ENCODE peak calls at places on chromosomes 12 and 14, in five cellular contexts. One of them, this sample, is unnamed.

GRCh38 chr12:24798335-24798734 is 150.6 kb downstream of the BCAT1 start:
- DNase-seq in CD8-positive, alpha-beta memory T cell: no peak
- DNase-seq in mammary epithelial cell: no peak
- DNase-seq in psoas muscle: no peak
- DNase-seq in IMR-90: no peak
- DNase-seq in this sample: no peak

GRCh38 chr12:72380441-72380840 is 108.3 kb downstream of the TRHDE start:
- DNase-seq in IMR-90: no peak
- DNase-seq in CD8-positive, alpha-beta memory T cell: no peak
- DNase-seq in mammary epithelial cell: no peak
- DNase-seq in psoas muscle: no peak
- DNase-seq in this sample: no peak

GRCh38 chr12:11787437-11787836 is 138.0 kb downstream of the ETV6 start:
- DNase-seq in IMR-90: no peak
- DNase-seq in CD8-positive, alpha-beta memory T cell: no peak
- DNase-seq in mammary epithelial cell: no peak
- DNase-seq in psoas muscle: no peak
- DNase-seq in this sample: no peak

GRCh38 chr14:55294603-55295002 is 23.4 kb downstream of the FBXO34 start:
- DNase-seq in CD8-positive, alpha-beta memory T cell: no peak
- DNase-seq in psoas muscle: no peak
- DNase-seq in mammary epithelial cell: no peak
- DNase-seq in IMR-90: no peak
- DNase-seq in this sample: no peak

GRCh38 chr12:43676183-43676813 is 82.3 kb downstream of the PUS7L start:
- DNase-seq in IMR-90: peak; percentile 1
- DNase-seq in CD8-positive, alpha-beta memory T cell: no peak
- DNase-seq in psoas muscle: no peak
- DNase-seq in mammary epithelial cell: peak; percentile 12
- DNase-seq in this sample: no peak

GRCh38 chr14:89445252-89445973 is 28.4 kb upstream of the FOXN3 start:
- DNase-seq in IMR-90: peak; percentile 33
- DNase-seq in psoas muscle: no peak
- DNase-seq in CD8-positive, alpha-beta memory T cell: no peak
- DNase-seq in mammary epithelial cell: no peak
- DNase-seq in this sample: no peak

GRCh38 chr14:45715946-45716345 is 462.9 kb upstream of the MIS18BP1 start:
- DNase-seq in IMR-90: no peak
- DNase-seq in mammary epithelial cell: peak; percentile 4
- DNase-seq in CD8-positive, alpha-beta memory T cell: no peak
- DNase-seq in psoas muscle: no peak
- DNase-seq in this sample: no peak

GRCh38 chr14:73245401-73246325 is 8.4 kb downstream of the PAPLN start:
- DNase-seq in CD8-positive, alpha-beta memory T cell: peak; percentile 32
- DNase-seq in mammary epithelial cell: peak; percentile 57
- DNase-seq in psoas muscle: peak; percentile 71
- DNase-seq in IMR-90: no peak
- DNase-seq in this sample: peak; percentile 59

GRCh38 chr12:115035536-115036107 is 351.6 kb upstream of the TBX3 start:
- DNase-seq in CD8-positive, alpha-beta memory T cell: no peak
- DNase-seq in IMR-90: no peak
- DNase-seq in mammary epithelial cell: no peak
- DNase-seq in psoas muscle: no peak
- DNase-seq in this sample: no peak

GRCh38 chr14:90510208-90510607 is 113.4 kb downstream of the CALM1 start:
- DNase-seq in mammary epithelial cell: no peak
- DNase-seq in CD8-positive, alpha-beta memory T cell: no peak
- DNase-seq in psoas muscle: no peak
- DNase-seq in IMR-90: no peak
- DNase-seq in this sample: no peak

GRCh38 chr12:93713060-93713459 is 35.9 kb downstream of the CRADD start:
- DNase-seq in psoas muscle: no peak
- DNase-seq in CD8-positive, alpha-beta memory T cell: no peak
- DNase-seq in IMR-90: no peak
- DNase-seq in mammary epithelial cell: no peak
- DNase-seq in this sample: no peak

GRCh38 chr12:1915082-1915968 is 3.1 kb downstream of the CACNA2D4 start:
- DNase-seq in IMR-90: no peak
- DNase-seq in CD8-positive, alpha-beta memory T cell: peak; percentile 39
- DNase-seq in psoas muscle: no peak
- DNase-seq in mammary epithelial cell: no peak
- DNase-seq in this sample: peak; percentile 23

GRCh38 chr12:85617307-85618091 is 218.7 kb downstream of the RASSF9 start:
- DNase-seq in mammary epithelial cell: no peak
- DNase-seq in CD8-positive, alpha-beta memory T cell: no peak
- DNase-seq in IMR-90: no peak
- DNase-seq in psoas muscle: no peak
- DNase-seq in this sample: no peak

GRCh38 chr14:23094666-23095195 is at the start of gene ACIN1:
- DNase-seq in IMR-90: peak; percentile 86
- DNase-seq in psoas muscle: no peak
- DNase-seq in mammary epithelial cell: peak; percentile 81
- DNase-seq in CD8-positive, alpha-beta memory T cell: no peak
- DNase-seq in this sample: peak; percentile 77

GRCh38 chr14:105094193-105094907 is 29.1 kb upstream of the GPR132 start:
- DNase-seq in psoas muscle: no peak
- DNase-seq in IMR-90: no peak
- DNase-seq in CD8-positive, alpha-beta memory T cell: no peak
- DNase-seq in mammary epithelial cell: no peak
- DNase-seq in this sample: no peak

GRCh38 chr14:55126089-55126488 is 3.0 kb upstream of the LGALS3 start:
- DNase-seq in mammary epithelial cell: no peak
- DNase-seq in IMR-90: no peak
- DNase-seq in CD8-positive, alpha-beta memory T cell: no peak
- DNase-seq in psoas muscle: no peak
- DNase-seq in this sample: no peak

DNA sequence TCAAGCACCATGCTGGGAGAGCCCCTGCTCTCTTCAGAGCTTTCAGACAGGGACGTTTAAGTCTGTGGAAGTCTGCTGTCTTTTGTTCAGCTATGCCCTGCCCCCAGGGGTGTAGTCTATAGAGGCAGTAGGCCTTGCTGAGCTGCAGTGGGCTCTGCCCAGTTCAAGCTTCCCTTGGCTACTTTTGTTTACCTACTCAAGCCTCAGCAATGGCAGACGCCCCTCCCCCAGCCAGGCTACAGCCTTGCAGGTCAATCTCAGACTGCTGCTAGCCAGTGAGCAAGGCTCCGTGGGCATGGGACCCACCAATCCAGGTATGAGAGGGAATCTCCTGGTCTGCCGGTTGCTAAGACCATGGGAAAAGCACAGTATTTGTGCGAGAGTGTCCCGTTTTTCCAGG is 37.4 kb upstream of the C12orf71 start:
- DNase-seq in IMR-90: no peak
- DNase-seq in mammary epithelial cell: no peak
- DNase-seq in CD8-positive, alpha-beta memory T cell: no peak
- DNase-seq in psoas muscle: no peak
- DNase-seq in this sample: no peak
- H3K4me3 ChIP-seq in IMR-90: no peak overlapping the region
- H3K4me3 ChIP-seq in mammary epithelial cell: no peak overlapping the region
- H3K4me3 ChIP-seq in CD8-positive, alpha-beta memory T cell: no peak overlapping the region
- H3K4me3 ChIP-seq in psoas muscle: no peak overlapping the region
- H3K4me3 ChIP-seq in this sample: no peak overlapping the region

DNA sequence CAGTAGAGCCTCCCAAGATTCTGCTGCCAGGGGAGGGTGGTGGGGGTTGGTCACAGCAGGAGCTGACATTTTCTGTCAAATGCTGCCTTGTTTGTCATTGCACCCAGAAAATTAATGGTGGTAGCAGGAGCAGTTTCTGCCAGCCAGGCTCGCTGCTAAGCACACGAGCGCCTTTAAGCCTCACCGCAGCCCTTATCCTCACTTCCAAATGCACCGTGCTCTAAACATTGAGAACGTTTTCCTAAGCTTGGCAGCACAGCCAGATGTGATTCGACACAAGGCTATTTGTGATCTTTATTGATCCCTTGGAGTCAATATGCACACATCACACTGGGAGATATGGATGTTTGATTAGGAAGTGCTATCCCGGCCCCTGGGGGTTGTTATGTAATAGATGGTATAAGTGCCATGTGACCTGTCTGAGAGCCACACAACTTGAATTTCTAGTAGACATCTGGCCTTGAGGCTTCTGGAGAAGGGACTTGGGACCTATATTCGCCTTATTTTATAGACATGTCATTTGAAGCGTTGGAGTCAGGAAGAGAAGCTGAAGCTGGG is 31.6 kb upstream of the BEGAIN start:
- DNase-seq in psoas muscle: no peak
- DNase-seq in CD8-positive, alpha-beta memory T cell: no peak
- DNase-seq in mammary epithelial cell: no peak
- DNase-seq in IMR-90: no peak
- DNase-seq in this sample: no peak
- H3K27me3 ChIP-seq in psoas muscle: peaks cover 7% of the 10 kb centered on the region
- H3K27me3 ChIP-seq in CD8-positive, alpha-beta memory T cell: no peaks in the 10 kb centered on the region
- H3K27me3 ChIP-seq in mammary epithelial cell: no peaks in the 10 kb centered on the region
- H3K27me3 ChIP-seq in IMR-90: peaks cover 73% of the 10 kb centered on the region
- H3K27me3 ChIP-seq in this sample: peaks cover 4% of the 10 kb centered on the region

DNA sequence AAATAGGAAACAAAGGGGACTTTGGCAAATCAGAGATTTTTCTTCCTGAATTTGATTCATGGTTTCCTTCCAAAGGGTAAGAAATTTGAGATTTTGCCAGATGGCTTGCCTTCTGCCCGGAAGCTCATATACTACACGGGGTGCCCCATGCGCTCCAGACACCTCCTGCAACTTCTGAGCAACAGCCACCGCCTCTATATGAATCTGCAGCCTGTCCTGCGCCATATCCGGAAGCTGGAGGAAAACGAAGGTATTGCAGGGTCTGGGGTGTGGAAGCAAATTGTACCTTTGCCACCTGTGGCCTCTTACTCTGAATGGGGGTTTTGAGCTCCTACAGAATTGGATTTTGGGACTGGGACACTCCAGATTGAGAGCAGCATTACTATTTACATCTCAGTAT is 63.5 kb downstream of the FRMD6 start:
- DNase-seq in IMR-90: no peak
- DNase-seq in psoas muscle: no peak
- DNase-seq in mammary epithelial cell: no peak
- DNase-seq in CD8-positive, alpha-beta memory T cell: no peak
- DNase-seq in this sample: no peak
- H3K36me3 ChIP-seq in IMR-90: peaks cover 42% of the 10 kb centered on the region
- H3K36me3 ChIP-seq in psoas muscle: peaks cover 35% of the 10 kb centered on the region
- H3K36me3 ChIP-seq in mammary epithelial cell: peaks cover 58% of the 10 kb centered on the region
- H3K36me3 ChIP-seq in CD8-positive, alpha-beta memory T cell: no peaks in the 10 kb centered on the region
- H3K36me3 ChIP-seq in this sample: peaks cover 41% of the 10 kb centered on the region

GRCh38 chr12:52278530-52278929 is 4.1 kb downstream of the KRT86 start:
- DNase-seq in IMR-90: no peak
- DNase-seq in CD8-positive, alpha-beta memory T cell: no peak
- DNase-seq in psoas muscle: no peak
- DNase-seq in mammary epithelial cell: no peak
- DNase-seq in this sample: no peak

GRCh38 chr12:52279683-52280318 is 5.4 kb downstream of the KRT86 start:
- DNase-seq in mammary epithelial cell: no peak
- DNase-seq in CD8-positive, alpha-beta memory T cell: no peak
- DNase-seq in IMR-90: peak; percentile 13
- DNase-seq in psoas muscle: no peak
- DNase-seq in this sample: no peak

GRCh38 chr12:52280319-52280795 is 5.9 kb downstream of the KRT86 start:
- DNase-seq in IMR-90: peak; percentile 94
- DNase-seq in psoas muscle: peak; percentile 64
- DNase-seq in CD8-positive, alpha-beta memory T cell: no peak
- DNase-seq in mammary epithelial cell: peak; percentile 99
- DNase-seq in this sample: peak; percentile 48

GRCh38 chr12:52278931-52279682 is 4.7 kb downstream of the KRT86 start:
- DNase-seq in CD8-positive, alpha-beta memory T cell: peak; percentile 47
- DNase-seq in IMR-90: peak; percentile 65
- DNase-seq in psoas muscle: peak; percentile 86
- DNase-seq in mammary epithelial cell: peak; percentile 73
- DNase-seq in this sample: peak; percentile 65

GRCh38 chr12:52280796-52281560 is 6.5 kb downstream of the KRT86 start:
- DNase-seq in psoas muscle: peak; percentile 79
- DNase-seq in IMR-90: peak; percentile 97
- DNase-seq in CD8-positive, alpha-beta memory T cell: no peak
- DNase-seq in mammary epithelial cell: peak; percentile 99
- DNase-seq in this sample: peak; percentile 61
- H3K4me3 ChIP-seq in psoas muscle: no peak overlapping the region
- H3K4me3 ChIP-seq in IMR-90: no peak overlapping the region
- H3K4me3 ChIP-seq in CD8-positive, alpha-beta memory T cell: no peak overlapping the region
- H3K4me3 ChIP-seq in mammary epithelial cell: no peak overlapping the region
- H3K4me3 ChIP-seq in this sample: no peak overlapping the region